ENCODE peak calls at places on chromosomes 5 and 9, in six cellular contexts. One of them, this sample, is unnamed.

GRCh38 chr5:7960142-7960541 is 91.2 kb downstream of the MTRR start:
- DNase-seq in NCI-H1694: no peak
- DNase-seq in AG10803: no peak
- DNase-seq in NCI-H82: no peak
- DNase-seq in fibroblast of pulmonary artery: no peak
- DNase-seq in cardiac muscle cell: no peak
- DNase-seq in this sample: no peak

GRCh38 chr9:129211686-129212085 is 33.6 kb upstream of the IER5L start:
- DNase-seq in NCI-H1694: no peak
- DNase-seq in AG10803: no peak
- DNase-seq in NCI-H82: no peak
- DNase-seq in fibroblast of pulmonary artery: no peak
- DNase-seq in cardiac muscle cell: no peak
- DNase-seq in this sample: no peak

GRCh38 chr9:130824616-130825015 is 10.4 kb upstream of the ABL1 start:
- DNase-seq in NCI-H1694: no peak
- DNase-seq in AG10803: no peak
- DNase-seq in NCI-H82: peak; percentile 65
- DNase-seq in fibroblast of pulmonary artery: no peak
- DNase-seq in cardiac muscle cell: no peak
- DNase-seq in this sample: no peak

GRCh38 chr9:74663456-74663855 is 166.3 kb downstream of the RORB start:
- DNase-seq in NCI-H1694: no peak
- DNase-seq in AG10803: no peak
- DNase-seq in NCI-H82: no peak
- DNase-seq in fibroblast of pulmonary artery: no peak
- DNase-seq in cardiac muscle cell: no peak
- DNase-seq in this sample: no peak

GRCh38 chr9:70601000-70601929 is 186.8 kb upstream of the KLF9 start:
- DNase-seq in NCI-H1694: peak; percentile 82
- DNase-seq in AG10803: peak; percentile 97
- DNase-seq in NCI-H82: peak; percentile 67
- DNase-seq in fibroblast of pulmonary artery: peak; percentile 100
- DNase-seq in cardiac muscle cell: peak; percentile 100
- DNase-seq in this sample: peak; percentile 5

GRCh38 chr9:105280730-105281129 is 36.3 kb downstream of the SLC44A1 start:
- DNase-seq in NCI-H1694: no peak
- DNase-seq in AG10803: no peak
- DNase-seq in NCI-H82: no peak
- DNase-seq in fibroblast of pulmonary artery: peak; percentile 36
- DNase-seq in cardiac muscle cell: no peak
- DNase-seq in this sample: peak; percentile 32

GRCh38 chr9:33165263-33166151 is 1.6 kb downstream of the B4GALT1 start:
- DNase-seq in NCI-H1694: no peak
- DNase-seq in AG10803: peak; percentile 94
- DNase-seq in NCI-H82: peak; percentile 27
- DNase-seq in fibroblast of pulmonary artery: peak; percentile 98
- DNase-seq in cardiac muscle cell: peak; percentile 98
- DNase-seq in this sample: peak; percentile 95

GRCh38 chr9:134855231-134855899 is 25.2 kb upstream of the FCN2 start:
- DNase-seq in NCI-H1694: no peak
- DNase-seq in AG10803: no peak
- DNase-seq in NCI-H82: no peak
- DNase-seq in fibroblast of pulmonary artery: no peak
- DNase-seq in cardiac muscle cell: no peak
- DNase-seq in this sample: no peak

GRCh38 chr9:36779582-36779981 is 206.9 kb downstream of the MELK start:
- DNase-seq in NCI-H1694: no peak
- DNase-seq in AG10803: no peak
- DNase-seq in NCI-H82: no peak
- DNase-seq in fibroblast of pulmonary artery: no peak
- DNase-seq in cardiac muscle cell: peak; percentile 24
- DNase-seq in this sample: no peak

This sample was measured in HepG2.